ENCODE peak calls at places on chromosomes 12 and 14, in four cellular contexts. I, D, M and R are unnamed samples.

GRCh38 chr14:89792489-89793366 is 161.8 kb downstream of the EFCAB11 start:
- DNase-seq in I (peak; percentile 42), D (no peak), M (no peak), R (no peak)

GRCh38 chr12:48924617-48925217 is 575 bp downstream of the FKBP11 start:
- DNase-seq in I (peak; percentile 68), D (no peak), M (peak; percentile 44), R (peak; percentile 69)

GRCh38 chr14:96267336-96267735 is 11.3 kb downstream of the BDKRB1 start:
- DNase-seq in I (peak; percentile 71), D (no peak), M (no peak), R (peak; percentile 79)

GRCh38 chr12:38921025-38921677 is 15.8 kb upstream of the CPNE8 start:
- DNase-seq in I (peak; percentile 70), D (peak; percentile 69), M (peak; percentile 92), R (peak; percentile 77)

GRCh38 chr14:96757456-96757855 is 39.7 kb upstream of the VRK1 start:
- DNase-seq in I (no peak), D (no peak), M (no peak), R (no peak)

GRCh38 chr14:101029668-101030290 is 126.3 kb upstream of the RTL1 start:
- DNase-seq in I (no peak), D (no peak), M (no peak), R (no peak)

GRCh38 chr12:21946983-21947382 is 5.8 kb upstream of the ABCC9 start:
- DNase-seq in I (peak; percentile 7), D (no peak), M (no peak), R (no peak)

GRCh38 chr12:14256139-14256538 is 109.3 kb upstream of the ATF7IP start:
- DNase-seq in I (peak; percentile 79), D (no peak), M (peak; percentile 45), R (peak; percentile 26)

GRCh38 chr12:57864382-57864781 is 17.9 kb upstream of the CTDSP2 start:
- DNase-seq in I (peak; percentile 80), D (no peak), M (no peak), R (peak; percentile 29)

GRCh38 chr12:90569685-90570084 is 385.3 kb downstream of the CCER1 start:
- DNase-seq in I (no peak), D (no peak), M (no peak), R (no peak)

GRCh38 chr14:74402264-74403251 is 23.5 kb downstream of the SYNDIG1L start:
- DNase-seq in I (no peak), D (no peak), M (no peak), R (no peak)

GRCh38 chr12:39503445-39503844 is 60.5 kb upstream of the KIF21A start:
- DNase-seq in I (peak; percentile 58), D (peak; percentile 21), M (peak; percentile 84), R (no peak)

GRCh38 chr12:105980048-105980447 is 158.7 kb downstream of the NUAK1 start:
- DNase-seq in I (no peak), D (no peak), M (no peak), R (no peak)

GRCh38 chr14:89139404-89140247 is 277.4 kb downstream of the FOXN3 start:
- DNase-seq in I (no peak), D (no peak), M (no peak), R (no peak)

GRCh38 chr12:128705140-128705539 is 118.6 kb downstream of the SLC15A4 start:
- DNase-seq in I (no peak), D (no peak), M (no peak), R (no peak)

GRCh38 chr12:67716817-67717216 is 68.3 kb downstream of the DYRK2 start:
- DNase-seq in I (peak; percentile 74), D (no peak), M (peak; percentile 88), R (no peak)

GRCh38 chr12:96099986-96100385 is 64.6 kb upstream of the LTA4H start:
- DNase-seq in I (no peak), D (no peak), M (no peak), R (no peak)

GRCh38 chr12:129052373-129052772 is 199.1 kb downstream of the GLT1D1 start:
- DNase-seq in I (no peak), D (no peak), M (no peak), R (no peak)

GRCh38 chr14:97387252-97387882 is 590.2 kb downstream of the VRK1 start:
- DNase-seq in I (no peak), D (no peak), M (no peak), R (no peak)

GRCh38 chr12:111428728-111429175 is 23.0 kb downstream of the SH2B3 start:
- DNase-seq in I (no peak), D (no peak), M (no peak), R (no peak)

GRCh38 chr14:104256025-104256424 is 117.6 kb downstream of the KIF26A start:
- DNase-seq in I (no peak), D (no peak), M (no peak), R (no peak)

GRCh38 chr14:68514611-68515194 is 278.2 kb downstream of the ZFP36L1 start:
- DNase-seq in I (no peak), D (no peak), M (peak; percentile 57), R (no peak)

GRCh38 chr12:6532927-6533652 is 1.2 kb upstream of the GAPDH start:
- DNase-seq in I (peak; percentile 87), D (no peak), M (peak; percentile 81), R (peak; percentile 88)

GRCh38 chr14:59482120-59482434 is 2.1 kb downstream of the L3HYPDH start:
- DNase-seq in I (no peak), D (no peak), M (no peak), R (no peak)
- H3K4me1 ChIP-seq in I (peaks cover 41% of the 10 kb centered on the region), D (peaks cover 33% of the 10 kb centered on the region), M (peaks cover 42% of the 10 kb centered on the region), R (peaks cover 20% of the 10 kb centered on the region)

GRCh38 chr12:13200841-13201240 is 4.3 kb downstream of the EMP1 start:
- DNase-seq in I (peak; percentile 41), D (no peak), M (no peak), R (no peak)

GRCh38 chr12:13206560-13206897 is 10.0 kb downstream of the EMP1 start:
- DNase-seq in I (no peak), D (no peak), M (no peak), R (no peak)

GRCh38 chr12:13205809-13206559 is 9.5 kb downstream of the EMP1 start:
- DNase-seq in I (peak; percentile 98), D (peak; percentile 83), M (peak; percentile 98), R (peak; percentile 83)

GRCh38 chr12:13204428-13204827 is 7.9 kb downstream of the EMP1 start:
- DNase-seq in I (peak; percentile 66), D (no peak), M (no peak), R (no peak)

GRCh38 chr12:13203028-13203922 is 6.7 kb downstream of the EMP1 start:
- DNase-seq in I (peak; percentile 82), D (no peak), M (no peak), R (peak; percentile 62)
- TF ChIP-seq EZH2 in I (no peak), D (no peak), M (no peak), R (no peak)

GRCh38 chr12:53217930-53218307 is 10.9 kb upstream of the ITGB7 start:
- DNase-seq in I (peak; percentile 72), D (no peak), M (no peak), R (no peak)
- H3K4me1 ChIP-seq in I (peaks cover 42% of the 10 kb centered on the region), D (peaks cover 58% of the 10 kb centered on the region), M (peaks cover 42% of the 10 kb centered on the region), R (peaks cover 42% of the 10 kb centered on the region)

GRCh38 chr14:60637138-60637489 is 12.2 kb downstream of the SIX1 start:
- DNase-seq in I (no peak), D (no peak), M (no peak), R (no peak)
- TF ChIP-seq EZH2 in I (no peak), D (no peak), M (no peak), R (no peak)

DNA sequence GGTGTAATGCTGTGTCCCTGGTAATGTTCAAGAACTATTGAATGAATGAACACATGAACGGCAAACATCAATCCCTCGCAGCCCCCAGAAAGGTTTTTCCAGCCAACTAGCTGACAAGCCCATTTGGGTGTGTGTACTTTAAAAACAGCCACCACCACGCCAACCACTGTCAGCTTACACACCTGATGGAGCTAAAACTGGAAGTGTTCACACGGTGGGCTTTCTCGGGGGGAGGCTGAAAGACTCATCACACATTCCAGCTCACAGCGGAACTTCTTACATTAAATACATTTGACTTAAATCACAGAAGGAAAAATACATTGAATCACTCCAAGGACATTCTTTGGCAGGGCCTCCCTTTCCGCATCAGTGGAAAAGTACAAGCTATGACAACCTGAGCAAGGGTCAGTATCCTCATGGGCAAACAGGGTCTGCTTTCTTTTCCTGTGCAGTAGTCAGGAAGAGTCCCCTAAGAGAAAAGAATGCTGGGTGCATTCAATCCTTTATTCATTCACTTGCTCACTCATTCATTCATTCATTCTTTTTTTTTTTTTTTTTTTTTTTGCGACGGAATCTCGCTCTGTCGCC is 31.0 kb upstream of the TC2N start:
- DNase-seq in I (peak; percentile 15), D (no peak), M (no peak), R (no peak)
- H3K4me1 ChIP-seq in I (peaks cover 58% of the 10 kb centered on the region), D (no peaks in the 10 kb centered on the region), M (no peaks in the 10 kb centered on the region), R (no peaks in the 10 kb centered on the region)

DNA sequence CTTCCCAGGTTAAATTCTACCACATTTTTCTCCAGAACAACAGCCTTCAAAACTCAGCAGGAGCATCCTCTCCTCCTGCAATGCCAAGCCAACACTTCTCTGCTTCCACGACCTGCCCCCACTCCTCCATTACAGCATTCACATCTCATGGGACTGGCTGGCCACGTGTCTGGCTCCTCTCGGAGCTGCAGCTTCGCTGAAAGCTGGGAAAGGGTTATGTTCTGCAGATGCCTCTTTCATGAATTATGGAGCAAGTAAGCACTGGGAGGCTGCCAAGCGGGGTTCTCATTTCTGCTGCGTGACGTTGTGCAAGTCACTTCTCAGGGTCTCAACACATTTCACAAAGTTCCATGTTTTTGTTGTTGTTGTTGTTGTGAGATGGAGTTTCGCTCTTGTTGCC is 142.2 kb upstream of the RFLNA start:
- DNase-seq in I (peak; percentile 24), D (no peak), M (no peak), R (peak; percentile 38)
- TF ChIP-seq EZH2 in I (no peak), D (no peak), M (no peak), R (no peak)